ENCODE peak calls at places on chromosomes 13 and 19, in eight cellular contexts. G is activated naive CD8-positive, alpha-beta T cell treated with anti-CD3 and anti-CD28 coated beads, Interleukin-2, amount 50 U/mL, for 24 hours; U is endodermal cell; J is CD4-positive, alpha-beta T cell; O is brain pericyte; H is HT-29; C is anterior cingulate cortex; F is stimulated activated CD4-positive, alpha-beta T cell treated with anti-CD3 and anti-CD28 coated beads, TNF-alpha, amount 100 ng/mL, for 4 hours. K is an unnamed sample.
A peak's percentile ranks its signal among the peaks of the same experiment; 100 is the strongest.

GRCh38 chr19:19627442-19627715 is 641 bp downstream of the LPAR2 start:
- DNase-seq in G (no peak), U (no peak), J (no peak), O (no peak), H (no peak), C (no peak), F (no peak), K (no peak)

GRCh38 chr13:79483302-79483701 is 2.3 kb downstream of the NDFIP2 start:
- DNase-seq in G (no peak), U (no peak), J (no peak), O (no peak), H (no peak), C (no peak), F (no peak), K (no peak)

GRCh38 chr19:17577698-17578097 is 22.2 kb downstream of the COLGALT1 start:
- DNase-seq in G (no peak), U (no peak), J (no peak), O (no peak), H (no peak), C (no peak), F (no peak), K (no peak)

GRCh38 chr19:7657047-7657779 is 11.6 kb upstream of the RETN start:
- DNase-seq in G (peak; percentile 74), U (no peak), J (no peak), O (no peak), H (no peak), C (no peak), F (no peak), K (no peak)

GRCh38 chr19:53772943-53773342 is 51.2 kb downstream of the NLRP12 start:
- DNase-seq in G (peak; percentile 54), U (peak; percentile 93), J (no peak), O (no peak), H (peak; percentile 89), C (peak; percentile 8), F (peak; percentile 3), K (peak; percentile 59)

GRCh38 chr13:37295573-37295972 is 190.1 kb upstream of the CSNK1A1L start:
- DNase-seq in G (no peak), U (no peak), J (no peak), O (no peak), H (no peak), C (no peak), F (no peak), K (no peak)

GRCh38 chr19:30879225-30879624 is 470.0 kb downstream of the TSHZ3 start:
- DNase-seq in G (no peak), U (no peak), J (no peak), O (no peak), H (no peak), C (no peak), F (no peak), K (peak; percentile 32)

GRCh38 chr19:13906525-13906904 is 514 bp downstream of the CC2D1A start:
- DNase-seq in G (peak; percentile 27), U (peak; percentile 61), J (peak; percentile 33), O (no peak), H (peak; percentile 9), C (no peak), F (no peak), K (no peak)

GRCh38 chr19:7987084-7987768 is 18.2 kb downstream of the ELAVL1 start:
- DNase-seq in G (no peak), U (no peak), J (no peak), O (no peak), H (no peak), C (no peak), F (no peak), K (no peak)

GRCh38 chr19:18308051-18308947 is 14.6 kb downstream of the LSM4 start:
- DNase-seq in G (peak; percentile 7), U (peak; percentile 33), J (no peak), O (no peak), H (no peak), C (no peak), F (no peak), K (no peak)

GRCh38 chr19:4977299-4978174 is 8.6 kb downstream of the KDM4B start:
- DNase-seq in G (no peak), U (no peak), J (no peak), O (no peak), H (no peak), C (peak; percentile 17), F (no peak), K (peak; percentile 72)

GRCh38 chr13:51623473-51623872 is 39.2 kb downstream of the WDFY2 start:
- DNase-seq in G (no peak), U (no peak), J (no peak), O (no peak), H (no peak), C (no peak), F (no peak), K (no peak)

GRCh38 chr19:11848594-11849263 is at the start of gene ZNF439:
- DNase-seq in G (peak; percentile 91), U (peak; percentile 64), J (peak; percentile 78), O (no peak), H (no peak), C (peak; percentile 96), F (peak; percentile 76), K (peak; percentile 94)

GRCh38 chr13:26017932-26018690 is 33.7 kb downstream of the SHISA2 start:
- DNase-seq in G (no peak), U (no peak), J (no peak), O (no peak), H (no peak), C (no peak), F (no peak), K (no peak)

GRCh38 chr13:49292742-49293498 is 45.2 kb downstream of the CDADC1 start:
- DNase-seq in G (peak; percentile 33), U (no peak), J (no peak), O (peak; percentile 67), H (peak; percentile 12), C (peak; percentile 37), F (no peak), K (peak; percentile 77)

GRCh38 chr13:34000955-34001354 is 183.0 kb downstream of the RFC3 start:
- DNase-seq in G (no peak), U (no peak), J (no peak), O (no peak), H (peak; percentile 22), C (no peak), F (no peak), K (no peak)

GRCh38 chr19:4337906-4338440 is 654 bp downstream of the STAP2 start:
- DNase-seq in G (no peak), U (peak; percentile 65), J (no peak), O (no peak), H (peak; percentile 52), C (no peak), F (no peak), K (no peak)

GRCh38 chr13:40087021-40088002 is 431.9 kb downstream of the COG6 start:
- DNase-seq in G (no peak), U (peak; percentile 52), J (no peak), O (no peak), H (no peak), C (no peak), F (no peak), K (no peak)

GRCh38 chr13:59747529-59747928 is 416.2 kb downstream of the DIAPH3 start:
- DNase-seq in G (no peak), U (no peak), J (no peak), O (no peak), H (peak; percentile 38), C (no peak), F (no peak), K (no peak)

GRCh38 chr19:23345838-23346237 is 49.4 kb downstream of the ZNF91 start:
- DNase-seq in G (no peak), U (peak; percentile 61), J (no peak), O (no peak), H (no peak), C (no peak), F (no peak), K (no peak)

GRCh38 chr19:53432088-53432661 is 391 bp downstream of the ZNF761 start:
- DNase-seq in G (peak; percentile 23), U (peak; percentile 75), J (no peak), O (no peak), H (no peak), C (no peak), F (no peak), K (peak; percentile 21)

GRCh38 chr13:93721483-93721882 is 494.9 kb downstream of the GPC6 start:
- DNase-seq in G (no peak), U (no peak), J (no peak), O (no peak), H (no peak), C (no peak), F (no peak), K (no peak)

GRCh38 chr19:18756896-18757295 is 34.2 kb downstream of the COMP start:
- DNase-seq in G (no peak), U (no peak), J (no peak), O (no peak), H (no peak), C (no peak), F (no peak), K (peak; percentile 77)

GRCh38 chr13:102395174-102395573 is 6.7 kb downstream of the FGF14 start:
- DNase-seq in G (no peak), U (no peak), J (no peak), O (no peak), H (no peak), C (no peak), F (no peak), K (no peak)

GRCh38 chr19:15195987-15196682 is 4.7 kb downstream of the NOTCH3 start:
- DNase-seq in G (peak; percentile 24), U (peak; percentile 98), J (peak; percentile 20), O (no peak), H (peak; percentile 81), C (no peak), F (no peak), K (no peak)